ENCODE peak calls at places on chromosomes 7 and 10, in six cellular contexts. One of them, this sample, is unnamed.

GRCh38 chr10:48400850-48401220 is 94.4 kb downstream of the MAPK8 start:
- DNase-seq in upper lobe of right lung: no peak
- DNase-seq in tibial artery: no peak
- DNase-seq in B cell: no peak
- DNase-seq in choroid plexus epithelial cell: no peak
- DNase-seq in fibroblast of mammary gland: no peak
- DNase-seq in this sample: no peak

GRCh38 chr7:58086461-58086860 is 636.5 kb downstream of the ZNF716 start:
- DNase-seq in upper lobe of right lung: peak; percentile 33
- DNase-seq in tibial artery: no peak
- DNase-seq in B cell: no peak
- DNase-seq in choroid plexus epithelial cell: no peak
- DNase-seq in fibroblast of mammary gland: no peak
- DNase-seq in this sample: no peak

GRCh38 chr10:122279725-122280141 is 8.6 kb downstream of the BTBD16 start:
- DNase-seq in upper lobe of right lung: no peak
- DNase-seq in tibial artery: no peak
- DNase-seq in B cell: no peak
- DNase-seq in choroid plexus epithelial cell: peak; percentile 85
- DNase-seq in fibroblast of mammary gland: peak; percentile 50
- DNase-seq in this sample: peak; percentile 55

GRCh38 chr10:123970207-123970926 is 78.8 kb upstream of the CPXM2 start:
- DNase-seq in upper lobe of right lung: no peak
- DNase-seq in tibial artery: no peak
- DNase-seq in B cell: no peak
- DNase-seq in choroid plexus epithelial cell: no peak
- DNase-seq in fibroblast of mammary gland: no peak
- DNase-seq in this sample: no peak

GRCh38 chr7:30925117-30925516 is 13.5 kb downstream of the AQP1 start:
- DNase-seq in upper lobe of right lung: no peak
- DNase-seq in tibial artery: no peak
- DNase-seq in B cell: no peak
- DNase-seq in choroid plexus epithelial cell: no peak
- DNase-seq in fibroblast of mammary gland: no peak
- DNase-seq in this sample: no peak

GRCh38 chr7:27145884-27146401 is 1.6 kb downstream of the HOXA6 start:
- DNase-seq in upper lobe of right lung: no peak
- DNase-seq in tibial artery: no peak
- DNase-seq in B cell: no peak
- DNase-seq in choroid plexus epithelial cell: no peak
- DNase-seq in fibroblast of mammary gland: no peak
- DNase-seq in this sample: no peak

GRCh38 chr7:108805808-108806397 is 236.2 kb downstream of the DNAJB9 start:
- DNase-seq in upper lobe of right lung: no peak
- DNase-seq in tibial artery: no peak
- DNase-seq in B cell: no peak
- DNase-seq in choroid plexus epithelial cell: peak; percentile 63
- DNase-seq in fibroblast of mammary gland: peak; percentile 22
- DNase-seq in this sample: peak; percentile 9

GRCh38 chr10:123144697-123145541 is 3.0 kb upstream of the HMX2 start:
- DNase-seq in upper lobe of right lung: no peak
- DNase-seq in tibial artery: no peak
- DNase-seq in B cell: peak; percentile 25
- DNase-seq in choroid plexus epithelial cell: no peak
- DNase-seq in fibroblast of mammary gland: no peak
- DNase-seq in this sample: no peak

GRCh38 chr10:59176241-59177030 is at the start of gene PHYHIPL:
- DNase-seq in upper lobe of right lung: peak; percentile 40
- DNase-seq in tibial artery: no peak
- DNase-seq in B cell: no peak
- DNase-seq in choroid plexus epithelial cell: no peak
- DNase-seq in fibroblast of mammary gland: no peak
- DNase-seq in this sample: no peak

GRCh38 chr10:95247200-95247880 is 43.5 kb downstream of the PDLIM1 start:
- DNase-seq in upper lobe of right lung: no peak
- DNase-seq in tibial artery: no peak
- DNase-seq in B cell: no peak
- DNase-seq in choroid plexus epithelial cell: peak; percentile 89
- DNase-seq in fibroblast of mammary gland: peak; percentile 88
- DNase-seq in this sample: peak; percentile 89

GRCh38 chr10:32054087-32054486 is 2.1 kb downstream of the KIF5B start:
- DNase-seq in upper lobe of right lung: no peak
- DNase-seq in tibial artery: no peak
- DNase-seq in B cell: no peak
- DNase-seq in choroid plexus epithelial cell: peak; percentile 72
- DNase-seq in fibroblast of mammary gland: peak; percentile 66
- DNase-seq in this sample: peak; percentile 51

GRCh38 chr10:22911889-22912762 is 15.7 kb upstream of the ARMC3 start:
- DNase-seq in upper lobe of right lung: no peak
- DNase-seq in tibial artery: no peak
- DNase-seq in B cell: no peak
- DNase-seq in choroid plexus epithelial cell: peak; percentile 88
- DNase-seq in fibroblast of mammary gland: peak; percentile 8
- DNase-seq in this sample: no peak

DNA sequence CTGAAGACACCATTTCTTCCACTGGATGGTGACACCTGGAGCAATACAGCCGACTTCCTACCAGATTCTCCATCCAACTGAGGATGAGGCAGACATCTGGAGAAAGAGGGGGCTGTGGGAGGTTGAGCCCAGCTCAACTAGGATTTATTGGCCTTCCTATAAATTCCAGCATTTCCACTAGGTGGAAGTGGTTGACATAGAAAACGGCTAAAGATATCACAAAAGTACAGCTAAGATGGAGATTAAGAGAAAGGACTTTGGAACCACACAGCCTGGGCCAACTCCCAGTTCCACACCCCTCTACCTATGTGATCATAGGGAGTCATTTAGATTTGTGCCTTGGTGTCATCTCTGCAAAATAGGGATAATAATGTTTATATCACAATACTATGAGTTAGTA is 61.3 kb upstream of the CAV2 start:
- DNase-seq in upper lobe of right lung: no peak
- DNase-seq in tibial artery: no peak
- DNase-seq in B cell: no peak
- DNase-seq in choroid plexus epithelial cell: peak; percentile 44
- DNase-seq in fibroblast of mammary gland: peak; percentile 60
- DNase-seq in this sample: peak; percentile 32
- TF ChIP-seq CTCF in upper lobe of right lung: no peak
- TF ChIP-seq CTCF in tibial artery: peak; percentile 14
- TF ChIP-seq CTCF in B cell: no peak
- TF ChIP-seq CTCF in choroid plexus epithelial cell: peak; percentile 33
- TF ChIP-seq CTCF in fibroblast of mammary gland: peak; percentile 34
- TF ChIP-seq CTCF in this sample: peak; percentile 45

DNA sequence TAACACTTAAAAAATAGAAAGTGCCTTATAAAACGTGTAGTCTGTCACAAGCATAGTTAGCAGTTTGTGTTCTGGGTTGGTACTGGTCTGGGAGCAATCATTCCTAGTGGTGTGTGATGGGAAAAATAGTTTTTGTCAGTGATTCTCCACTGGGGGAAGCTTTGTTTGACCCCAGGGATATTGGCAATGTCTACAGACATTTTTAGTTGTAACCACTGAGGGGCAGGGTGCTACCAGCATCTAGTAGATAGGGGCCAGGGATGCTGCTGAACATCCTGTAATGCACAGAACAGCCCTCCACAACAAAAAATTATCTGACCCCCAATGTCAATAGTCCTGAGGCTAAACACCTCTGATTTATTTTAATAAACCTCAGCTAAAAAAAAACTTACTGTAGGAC is 51.6 kb upstream of the CREB5 start:
- DNase-seq in upper lobe of right lung: no peak
- DNase-seq in tibial artery: no peak
- DNase-seq in B cell: no peak
- DNase-seq in choroid plexus epithelial cell: no peak
- DNase-seq in fibroblast of mammary gland: no peak
- DNase-seq in this sample: no peak
- TF ChIP-seq CTCF in upper lobe of right lung: no peak
- TF ChIP-seq CTCF in tibial artery: no peak
- TF ChIP-seq CTCF in B cell: no peak
- TF ChIP-seq CTCF in choroid plexus epithelial cell: no peak
- TF ChIP-seq CTCF in fibroblast of mammary gland: no peak
- TF ChIP-seq CTCF in this sample: no peak

DNA sequence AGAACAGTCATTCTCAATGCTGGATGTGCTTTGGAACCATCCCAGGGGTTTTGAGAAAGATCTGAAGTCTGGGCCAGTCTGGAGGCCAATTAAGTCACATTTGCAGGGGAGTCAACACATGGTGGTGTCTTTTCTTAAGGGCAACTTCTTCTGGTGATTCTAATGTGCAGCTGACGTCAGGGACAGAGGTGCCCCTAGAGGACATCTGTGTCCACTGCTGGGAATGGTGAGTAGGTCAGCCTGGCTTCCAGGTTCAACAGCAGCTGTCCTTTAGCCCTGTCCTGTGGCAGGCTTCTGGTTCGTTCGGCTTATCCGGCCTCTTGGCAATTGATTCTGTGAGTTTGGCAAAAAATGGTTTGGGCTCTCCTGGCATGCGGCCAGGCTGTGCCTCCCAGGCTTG is 269.7 kb upstream of the HABP2 start:
- DNase-seq in upper lobe of right lung: no peak
- DNase-seq in tibial artery: no peak
- DNase-seq in B cell: no peak
- DNase-seq in choroid plexus epithelial cell: no peak
- DNase-seq in fibroblast of mammary gland: no peak
- DNase-seq in this sample: no peak
- TF ChIP-seq CTCF in upper lobe of right lung: peak; percentile 15
- TF ChIP-seq CTCF in tibial artery: no peak
- TF ChIP-seq CTCF in B cell: no peak
- TF ChIP-seq CTCF in choroid plexus epithelial cell: peak; percentile 5
- TF ChIP-seq CTCF in fibroblast of mammary gland: peak; percentile 15
- TF ChIP-seq CTCF in this sample: peak; percentile 41

DNA sequence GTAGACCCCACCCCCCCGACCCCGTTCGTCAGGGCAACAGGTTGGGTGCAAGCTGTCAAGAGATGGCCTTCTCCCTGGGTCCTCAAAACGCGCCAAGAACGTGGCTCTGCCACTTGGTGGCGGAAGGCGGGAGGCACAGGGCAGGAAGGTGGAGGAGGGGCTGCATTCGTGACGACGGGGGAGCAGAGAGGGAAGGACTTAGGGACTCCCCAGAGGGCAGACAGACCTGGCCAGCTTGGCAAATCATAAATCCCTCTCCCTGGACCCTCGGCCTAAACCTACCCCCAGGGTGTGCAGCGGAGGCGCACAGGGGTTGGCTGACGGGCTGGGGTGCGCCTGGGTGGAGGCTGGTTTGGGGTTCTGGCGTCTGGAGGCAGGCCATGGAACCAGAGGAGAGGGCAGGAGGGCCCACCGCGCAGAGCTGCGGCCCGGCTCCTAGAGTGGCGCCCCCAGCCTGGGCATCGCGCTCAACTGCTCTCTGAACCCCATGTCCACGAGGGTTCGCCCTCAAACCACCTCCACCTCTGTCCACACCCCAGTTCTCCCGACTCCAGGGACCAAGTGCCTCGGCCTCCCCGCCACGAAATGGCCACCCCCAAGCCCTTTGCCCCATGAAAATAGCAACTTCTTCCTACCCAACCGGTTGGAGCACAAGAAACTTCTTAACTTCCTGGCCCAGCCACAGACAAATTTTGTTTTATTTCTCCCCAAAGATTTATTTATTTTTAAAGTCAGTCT is 10.8 kb upstream of the GATA3 start:
- DNase-seq in upper lobe of right lung: no peak
- DNase-seq in tibial artery: no peak
- DNase-seq in B cell: peak; percentile 25
- DNase-seq in choroid plexus epithelial cell: no peak
- DNase-seq in fibroblast of mammary gland: no peak
- DNase-seq in this sample: no peak
- TF ChIP-seq CTCF in upper lobe of right lung: no peak
- TF ChIP-seq CTCF in tibial artery: no peak
- TF ChIP-seq CTCF in B cell: no peak
- TF ChIP-seq CTCF in choroid plexus epithelial cell: no peak
- TF ChIP-seq CTCF in fibroblast of mammary gland: no peak
- TF ChIP-seq CTCF in this sample: no peak

DNA sequence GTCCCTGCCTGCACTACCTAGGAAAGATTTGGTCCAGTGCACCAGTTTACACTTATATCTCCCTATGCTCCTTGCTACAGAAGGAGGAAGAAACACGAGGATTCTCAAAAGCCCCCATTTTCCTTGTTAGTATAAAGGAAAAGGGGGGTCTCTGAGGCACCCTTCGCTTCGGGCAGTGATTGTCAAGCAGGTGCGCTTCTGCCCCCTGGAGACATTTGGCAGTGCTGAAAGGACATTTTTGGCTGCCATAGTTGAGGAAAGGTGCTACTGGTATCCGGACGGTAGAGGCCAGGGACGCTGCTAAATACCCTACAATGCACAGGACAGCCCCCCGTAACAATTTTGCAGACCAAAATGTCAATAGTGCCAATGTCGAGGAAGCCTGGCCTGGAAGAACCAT is 193.7 kb downstream of the GFRA1 start:
- DNase-seq in upper lobe of right lung: no peak
- DNase-seq in tibial artery: no peak
- DNase-seq in B cell: no peak
- DNase-seq in choroid plexus epithelial cell: no peak
- DNase-seq in fibroblast of mammary gland: no peak
- DNase-seq in this sample: no peak
- TF ChIP-seq CTCF in upper lobe of right lung: no peak
- TF ChIP-seq CTCF in tibial artery: no peak
- TF ChIP-seq CTCF in B cell: no peak
- TF ChIP-seq CTCF in choroid plexus epithelial cell: no peak
- TF ChIP-seq CTCF in fibroblast of mammary gland: no peak
- TF ChIP-seq CTCF in this sample: no peak

This sample was measured in HFFc6.